ENCODE peak calls at places on chromosomes 1 and 21, in five cellular contexts. Q, B, J, E and N are unnamed samples.

GRCh38 chr1:17096584-17096983 is 22.7 kb downstream of the PADI2 start:
- DNase-seq in Q (no peak), B (no peak), J (no peak), E (no peak), N (no peak)

GRCh38 chr1:244989813-244990212 is 125.5 kb upstream of the HNRNPU start:
- DNase-seq in Q (no peak), B (no peak), J (peak), E (no peak), N (peak)

GRCh38 chr1:197868751-197869501 is 33.5 kb upstream of the C1orf53 start:
- DNase-seq in Q (peak), B (no peak), J (peak), E (peak), N (peak)

GRCh38 chr1:176949033-176949662 is 215.4 kb downstream of the ASTN1 start:
- DNase-seq in Q (peak), B (peak), J (peak), E (peak), N (peak)

GRCh38 chr1:52059326-52059725 is 3.2 kb downstream of the BTF3L4 start:
- DNase-seq in Q (no peak), B (no peak), J (peak), E (no peak), N (no peak)

GRCh38 chr21:28334407-28334806 is 658.3 kb downstream of the LTN1 start:
- DNase-seq in Q (no peak), B (no peak), J (peak), E (no peak), N (no peak)

GRCh38 chr1:67052741-67053534 is 1.0 kb downstream of the SLC35D1 start:
- DNase-seq in Q (peak), B (peak), J (peak), E (no peak), N (no peak)

GRCh38 chr1:53321776-53322602 is 5.9 kb downstream of the LRP8 start:
- DNase-seq in Q (no peak), B (peak), J (no peak), E (no peak), N (no peak)

GRCh38 chr21:31221051-31221450 is 123.0 kb downstream of the TIAM1 start:
- DNase-seq in Q (no peak), B (no peak), J (no peak), E (no peak), N (no peak)

GRCh38 chr1:3904843-3905185 is 4.7 kb upstream of the C1orf174 start:
- DNase-seq in Q (no peak), B (no peak), J (no peak), E (no peak), N (no peak)

GRCh38 chr1:86409416-86410021 is 13.4 kb upstream of the ODF2L start:
- DNase-seq in Q (no peak), B (no peak), J (peak), E (no peak), N (no peak)

GRCh38 chr1:94270801-94271203 is 33.4 kb upstream of the ARHGAP29 start:
- DNase-seq in Q (no peak), B (no peak), J (peak), E (no peak), N (peak)

GRCh38 chr1:237012789-237013383 is 8.6 kb upstream of the MT1HL1 start:
- DNase-seq in Q (peak), B (no peak), J (peak), E (no peak), N (peak)

GRCh38 chr21:28215214-28215954 is 777.3 kb downstream of the LTN1 start:
- DNase-seq in Q (no peak), B (no peak), J (peak), E (no peak), N (no peak)

GRCh38 chr1:230728710-230729392 is 14.9 kb upstream of the AGT start:
- DNase-seq in Q (no peak), B (no peak), J (no peak), E (no peak), N (no peak)

GRCh38 chr1:175504875-175505555 is 238.4 kb downstream of the TNR start:
- DNase-seq in Q (no peak), B (no peak), J (no peak), E (no peak), N (no peak)

GRCh38 chr1:67676946-67677345 is 8.1 kb upstream of the GADD45A start:
- DNase-seq in Q (no peak), B (no peak), J (no peak), E (no peak), N (no peak)

GRCh38 chr1:168281603-168282002 is 926 bp downstream of the TBX19 start:
- DNase-seq in Q (no peak), B (no peak), J (no peak), E (no peak), N (no peak)

GRCh38 chr1:229027622-229028182 is 243.2 kb upstream of the RAB4A start:
- DNase-seq in Q (no peak), B (no peak), J (no peak), E (peak), N (peak)

GRCh38 chr1:183821309-183822080 is 16.6 kb downstream of the RGL1 start:
- DNase-seq in Q (no peak), B (no peak), J (no peak), E (no peak), N (peak)

GRCh38 chr1:224733021-224733911 is 117.1 kb downstream of the CNIH3 start:
- DNase-seq in Q (no peak), B (peak), J (peak), E (no peak), N (no peak)

GRCh38 chr1:147472953-147473734 is 68.2 kb upstream of the BCL9 start:
- DNase-seq in Q (no peak), B (no peak), J (no peak), E (no peak), N (no peak)

GRCh38 chr1:90504509-90504908 is 212.6 kb downstream of the BARHL2 start:
- DNase-seq in Q (no peak), B (no peak), J (peak), E (no peak), N (no peak)

GRCh38 chr1:12148160-12148957 is 18.4 kb upstream of the TNFRSF1B start:
- DNase-seq in Q (peak), B (no peak), J (peak), E (no peak), N (no peak)